ENCODE peak calls at places on chromosomes 7 and 10, in ten cellular contexts. M is PC-3; B is GM12865; Z is NCI-H1092 treated with DMSO at 0.1 percent for 48 hours; U is CD4-positive, alpha-beta T cell; T is NCI-H460; V is stimulated activated CD4-positive, alpha-beta T cell treated with anti-CD3 and anti-CD28 coated beads, Interleukin-2, amount 100 ng/mL, for 24 hours; Q is right atrium auricular region; X is CD8-positive, alpha-beta T cell; A is naive thymus-derived CD8-positive, alpha-beta T cell. F is an unnamed sample.

GRCh38 chr10:22715290-22715625 is 880 bp upstream of the PIP4K2A start:
- DNase-seq in T (no peak), V (no peak), X (no peak), Z (no peak), Q (no peak), A (no peak), M (no peak), U (no peak), B (no peak), F (no peak)

GRCh38 chr10:88157981-88158465 is 294.6 kb downstream of the PTEN start:
- DNase-seq in A (no peak), U (no peak), Z (no peak), Q (no peak), T (no peak), M (no peak), V (no peak), X (no peak), B (peak; percentile 16), F (peak; percentile 89)

GRCh38 chr10:25701651-25702050 is 232.4 kb upstream of the MYO3A start:
- DNase-seq in A (no peak), T (no peak), X (no peak), Q (no peak), B (no peak), U (no peak), M (no peak), V (no peak), Z (no peak), F (no peak)

GRCh38 chr7:35982600-35982999 is 170.5 kb upstream of the EEPD1 start:
- DNase-seq in T (no peak), U (no peak), V (no peak), M (no peak), X (no peak), B (no peak), A (no peak), Q (no peak), Z (no peak), F (no peak)

GRCh38 chr10:8898745-8899330 is 844.4 kb downstream of the GATA3 start:
- DNase-seq in U (no peak), Z (no peak), V (no peak), X (no peak), B (no peak), M (no peak), A (no peak), Q (no peak), T (no peak), F (no peak)

GRCh38 chr7:55538538-55538937 is 33.8 kb downstream of the VOPP1 start:
- DNase-seq in M (peak; percentile 45), U (no peak), Q (no peak), T (no peak), A (no peak), Z (no peak), V (no peak), X (no peak), B (no peak), F (peak; percentile 72)

GRCh38 chr10:126198681-126199080 is 189.6 kb downstream of the ADAM12 start:
- DNase-seq in V (no peak), Z (no peak), A (no peak), T (no peak), U (no peak), Q (no peak), M (no peak), X (no peak), B (no peak), F (no peak)

GRCh38 chr10:50541317-50541716 is 82.4 kb downstream of the SGMS1 start:
- DNase-seq in U (no peak), A (no peak), V (no peak), X (no peak), Z (no peak), Q (no peak), M (no peak), B (peak; percentile 59), T (no peak), F (no peak)

GRCh38 chr7:104982308-104982755 is 31.7 kb upstream of the KMT2E start:
- DNase-seq in V (no peak), A (no peak), B (no peak), Q (no peak), X (no peak), T (no peak), M (no peak), U (no peak), Z (no peak), F (no peak)

GRCh38 chr7:132402751-132403245 is 173.5 kb downstream of the PLXNA4 start:
- DNase-seq in T (no peak), V (no peak), X (no peak), B (no peak), A (no peak), Z (peak; percentile 27), U (no peak), Q (peak; percentile 73), M (no peak), F (no peak)

GRCh38 chr10:110679633-110680472 is 35.7 kb downstream of the RBM20 start:
- DNase-seq in Z (no peak), X (no peak), T (no peak), V (no peak), B (no peak), M (no peak), A (no peak), U (no peak), Q (no peak), F (no peak)

GRCh38 chr10:49170632-49171325 is 17.4 kb downstream of the TMEM273 start:
- DNase-seq in Q (no peak), V (no peak), A (no peak), M (no peak), T (no peak), Z (no peak), B (no peak), U (no peak), X (no peak), F (no peak)

GRCh38 chr10:6396652-6397051 is 183.4 kb downstream of the PRKCQ start:
- DNase-seq in U (no peak), A (no peak), T (no peak), Q (no peak), V (no peak), M (peak; percentile 38), X (no peak), Z (no peak), B (no peak), F (no peak)

GRCh38 chr10:34584164-34584563 is 230.9 kb downstream of the PARD3 start:
- DNase-seq in Z (no peak), A (no peak), X (no peak), B (no peak), Q (no peak), V (no peak), M (peak; percentile 72), T (no peak), U (no peak), F (peak; percentile 46)

GRCh38 chr7:94394058-94394398 is 667 bp upstream of the COL1A2 start:
- DNase-seq in X (no peak), V (no peak), T (no peak), A (no peak), Z (no peak), Q (no peak), U (no peak), B (no peak), M (no peak), F (no peak)

GRCh38 chr7:40213856-40214255 is 79.1 kb downstream of the SUGCT start:
- DNase-seq in B (no peak), X (no peak), Q (no peak), U (no peak), A (no peak), M (no peak), T (no peak), V (no peak), Z (no peak), F (no peak)